ENCODE peak calls at places on chromosomes 12 and 14, in eight cellular contexts. P is glutamatergic neuron, Y is fibroblast of lung, J is osteocyte, S is fibroblast of mammary gland, R is WTC11, N is HFFc6, V is stomach. F is an unnamed sample.

GRCh38 chr14:102426796-102427195 is 64.1 kb downstream of the TECPR2 start:
- DNase-seq in P (no peak), Y (no peak), J (no peak), S (no peak), R (no peak), N (no peak), V (no peak), F (no peak)

GRCh38 chr12:105803292-105803691 is 335.5 kb downstream of the NUAK1 start:
- DNase-seq in P (no peak), Y (peak), J (no peak), S (no peak), R (no peak), N (no peak), V (no peak), F (no peak)

GRCh38 chr12:2877959-2878732 is 1.1 kb downstream of the RHNO1 start:
- DNase-seq in P (no peak), Y (peak), J (no peak), S (peak), R (no peak), N (peak), V (no peak), F (no peak)

GRCh38 chr14:26598081-26598671 is 343 bp upstream of the NOVA1 start:
- DNase-seq in P (peak), Y (peak), J (peak), S (peak), R (peak), N (no peak), V (peak), F (peak)

GRCh38 chr14:91418387-91419043 is 895 bp upstream of the CCDC88C start:
- DNase-seq in P (peak), Y (peak), J (no peak), S (peak), R (peak), N (peak), V (peak), F (peak)

GRCh38 chr12:57840701-57841100 is 5.8 kb downstream of the CTDSP2 start:
- DNase-seq in P (no peak), Y (peak), J (no peak), S (no peak), R (no peak), N (no peak), V (peak), F (no peak)

GRCh38 chr12:113266106-113266895 is 45.0 kb downstream of the TPCN1 start:
- DNase-seq in P (no peak), Y (no peak), J (no peak), S (no peak), R (no peak), N (no peak), V (no peak), F (no peak)

GRCh38 chr12:95611676-95612309 is 60.5 kb upstream of the USP44 start:
- DNase-seq in P (no peak), Y (peak), J (no peak), S (no peak), R (no peak), N (no peak), V (no peak), F (no peak)

GRCh38 chr12:68613209-68613904 is 2.7 kb downstream of the RAP1B start:
- DNase-seq in P (no peak), Y (no peak), J (no peak), S (no peak), R (no peak), N (no peak), V (no peak), F (no peak)

GRCh38 chr12:64744422-64745258 is 14.6 kb downstream of the GNS start:
- DNase-seq in P (no peak), Y (peak), J (no peak), S (peak), R (no peak), N (no peak), V (no peak), F (no peak)

GRCh38 chr14:31419179-31420012 is 954 bp downstream of the HEATR5A start:
- DNase-seq in P (no peak), Y (peak), J (no peak), S (peak), R (no peak), N (peak), V (no peak), F (no peak)

GRCh38 chr12:99619389-99620158 is 28.0 kb upstream of the GARIN6 start:
- DNase-seq in P (peak), Y (peak), J (no peak), S (peak), R (peak), N (no peak), V (no peak), F (no peak)
- TF ChIP-seq CTCF in P (peak), Y (peak), J (peak), S (peak), R (peak), N (peak), V (no peak), F (peak)

GRCh38 chr12:23945249-23945648 is 4.2 kb downstream of the SOX5 start:
- DNase-seq in P (no peak), Y (no peak), J (no peak), S (no peak), R (no peak), N (no peak), V (no peak), F (no peak)

GRCh38 chr12:23950011-23950774 is 723 bp upstream of the SOX5 start:
- DNase-seq in P (no peak), Y (peak), J (no peak), S (peak), R (no peak), N (no peak), V (no peak), F (peak)

GRCh38 chr12:23949212-23950010 is at the start of gene SOX5:
- DNase-seq in P (peak), Y (peak), J (no peak), S (peak), R (peak), N (no peak), V (peak), F (peak)

GRCh38 chr12:23944067-23944466 is 5.4 kb downstream of the SOX5 start:
- DNase-seq in P (no peak), Y (no peak), J (no peak), S (no peak), R (no peak), N (no peak), V (no peak), F (no peak)

DNA sequence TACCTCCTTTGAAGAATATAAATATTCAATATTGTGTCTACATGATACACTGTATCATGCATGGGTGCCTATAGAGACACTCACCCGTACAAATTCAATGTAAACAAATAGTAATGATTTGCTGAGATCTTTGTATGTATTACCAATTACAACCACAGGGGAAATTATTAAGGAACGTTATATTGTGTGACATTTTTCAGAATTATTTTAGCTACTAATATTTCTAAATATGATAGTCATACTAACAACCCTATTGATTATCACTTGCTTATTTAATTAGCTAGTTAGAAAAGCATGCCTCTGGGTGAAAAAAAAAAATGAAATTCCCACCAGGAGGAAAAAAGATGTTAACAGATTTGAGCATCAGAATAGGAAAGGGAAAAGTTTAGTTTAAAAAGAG is 2.1 kb downstream of the SOX5 start:
- DNase-seq in P (no peak), Y (no peak), J (no peak), S (no peak), R (no peak), N (no peak), V (no peak), F (no peak)
- TF ChIP-seq CTCF in P (peak), Y (no peak), J (no peak), S (no peak), R (no peak), N (peak), V (no peak), F (peak)

GRCh38 chr12:46895726-46896125 is 69.9 kb upstream of the SLC38A4 start:
- DNase-seq in P (no peak), Y (no peak), J (no peak), S (no peak), R (no peak), N (no peak), V (no peak), F (no peak)

GRCh38 chr12:46892034-46892705 is 66.4 kb upstream of the SLC38A4 start:
- DNase-seq in P (no peak), Y (no peak), J (no peak), S (no peak), R (no peak), N (no peak), V (no peak), F (no peak)

GRCh38 chr12:46891306-46891705 is 65.5 kb upstream of the SLC38A4 start:
- DNase-seq in P (no peak), Y (peak), J (no peak), S (peak), R (no peak), N (peak), V (no peak), F (no peak)

GRCh38 chr12:46892887-46893286 is 67.1 kb upstream of the SLC38A4 start:
- DNase-seq in P (no peak), Y (no peak), J (no peak), S (no peak), R (no peak), N (no peak), V (no peak), F (no peak)

DNA sequence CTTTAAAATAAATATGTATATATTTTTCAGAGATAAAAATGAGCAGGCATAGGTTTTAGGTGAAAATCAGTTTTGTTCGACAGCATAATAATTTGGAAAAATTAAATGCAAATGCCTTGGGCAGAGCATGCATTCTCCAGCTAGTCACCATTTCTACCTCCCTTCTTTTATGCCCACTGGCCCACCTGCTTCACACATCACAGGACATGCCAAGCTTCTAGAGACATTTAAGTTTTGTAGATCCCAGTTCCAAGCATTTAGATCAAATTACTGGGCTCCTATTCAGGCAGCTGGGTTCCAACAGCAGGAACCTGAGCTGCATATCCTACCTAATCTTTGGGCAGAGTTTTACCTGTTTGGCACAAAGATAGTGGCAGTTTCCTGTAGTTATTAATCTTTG is 67.6 kb upstream of the SLC38A4 start:
- DNase-seq in P (no peak), Y (no peak), J (no peak), S (no peak), R (no peak), N (no peak), V (no peak), F (no peak)
- TF ChIP-seq CTCF in P (no peak), Y (no peak), J (no peak), S (no peak), R (no peak), N (no peak), V (no peak), F (no peak)

DNA sequence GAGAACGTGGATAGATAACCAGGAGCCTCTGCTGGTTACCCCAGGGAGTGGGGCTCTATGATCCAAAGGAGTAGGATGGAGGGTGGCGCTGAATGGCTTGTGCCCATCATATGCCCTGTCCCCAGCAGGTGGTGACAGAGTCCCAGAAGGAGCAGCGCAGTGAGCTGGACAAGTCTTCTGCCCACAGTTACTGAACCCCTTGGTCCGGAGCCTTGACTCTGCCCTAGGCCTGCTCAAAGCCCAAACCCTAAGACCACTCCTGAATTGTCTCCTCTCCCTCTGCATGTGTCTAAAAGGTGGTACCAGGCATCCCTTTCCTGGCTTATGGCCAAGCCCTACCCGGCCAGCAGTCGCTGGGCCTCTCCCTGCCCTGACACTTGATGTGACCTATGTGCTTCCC is 3.2 kb downstream of the PRPH start:
- DNase-seq in P (no peak), Y (no peak), J (no peak), S (no peak), R (no peak), N (no peak), V (no peak), F (no peak)
- TF ChIP-seq CTCF in P (no peak), Y (no peak), J (peak), S (peak), R (no peak), N (peak), V (no peak), F (no peak)

GRCh38 chr14:96905825-96906224 is 108.6 kb downstream of the VRK1 start:
- DNase-seq in P (no peak), Y (no peak), J (no peak), S (peak), R (no peak), N (no peak), V (no peak), F (no peak)

GRCh38 chr14:96911499-96912130 is 114.4 kb downstream of the VRK1 start:
- DNase-seq in P (no peak), Y (no peak), J (no peak), S (no peak), R (no peak), N (no peak), V (no peak), F (no peak)

GRCh38 chr14:96906434-96906833 is 109.3 kb downstream of the VRK1 start:
- DNase-seq in P (no peak), Y (no peak), J (no peak), S (no peak), R (no peak), N (no peak), V (no peak), F (no peak)

GRCh38 chr14:96914729-96915128 is 117.5 kb downstream of the VRK1 start:
- DNase-seq in P (no peak), Y (no peak), J (no peak), S (no peak), R (no peak), N (no peak), V (no peak), F (no peak)

DNA sequence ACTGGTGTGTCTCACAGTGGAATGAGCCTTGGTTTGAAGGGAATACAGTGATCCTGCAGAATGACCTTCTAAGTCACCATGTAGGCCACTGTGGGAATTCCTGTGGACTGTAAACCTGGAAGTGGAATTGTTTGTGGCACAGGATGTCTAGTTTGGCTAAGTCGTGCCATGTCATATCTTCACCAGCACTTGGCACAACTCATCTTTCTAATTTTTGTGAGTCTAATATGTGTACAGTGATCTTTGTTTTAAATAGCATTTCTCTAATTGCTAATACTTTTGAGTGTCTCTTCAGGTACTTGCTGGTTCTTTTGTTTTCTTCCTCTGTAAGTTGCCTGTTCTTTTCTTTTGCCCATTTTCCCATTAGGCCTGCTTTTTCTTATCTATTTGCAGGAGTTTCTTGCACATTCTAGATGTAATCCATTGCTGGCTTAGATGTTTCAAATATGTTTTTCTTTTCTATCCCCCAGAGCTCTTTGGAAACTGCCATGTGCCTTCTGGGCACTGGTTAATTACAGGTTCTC is 112.7 kb downstream of the VRK1 start:
- DNase-seq in P (no peak), Y (no peak), J (no peak), S (no peak), R (no peak), N (no peak), V (no peak), F (no peak)
- TF ChIP-seq CTCF in P (no peak), Y (no peak), J (no peak), S (no peak), R (no peak), N (no peak), V (no peak), F (no peak)

GRCh38 chr12:43307126-43307525 is 244.9 kb downstream of the ADAMTS20 start:
- DNase-seq in P (no peak), Y (peak), J (no peak), S (no peak), R (no peak), N (no peak), V (no peak), F (no peak)
- TF ChIP-seq CTCF in P (no peak), Y (no peak), J (no peak), S (no peak), R (no peak), N (no peak), V (no peak), F (no peak)

DNA sequence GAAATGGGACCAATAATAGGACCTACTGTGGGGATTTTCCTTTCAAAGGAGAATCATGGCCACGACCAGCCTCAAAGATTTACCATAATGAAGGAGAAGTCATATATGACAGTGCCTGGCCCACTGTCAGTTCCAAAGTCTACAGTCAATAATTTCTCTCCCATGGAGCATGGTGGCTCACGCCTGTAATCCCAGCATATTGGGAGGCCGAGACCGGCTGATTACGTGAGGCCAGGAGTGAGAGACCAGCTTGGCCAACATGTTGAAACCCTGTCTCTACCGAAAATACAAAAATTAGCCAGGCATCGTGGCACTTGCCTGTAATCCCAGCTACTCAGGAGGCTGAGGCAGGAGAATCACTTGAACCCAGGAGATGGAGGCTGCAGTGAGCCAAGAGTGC is 13.8 kb downstream of the IRF2BPL start:
- DNase-seq in P (no peak), Y (no peak), J (no peak), S (no peak), R (no peak), N (no peak), V (no peak), F (no peak)
- TF ChIP-seq CTCF in P (no peak), Y (no peak), J (no peak), S (no peak), R (no peak), N (no peak), V (no peak), F (no peak)